ENCODE peak calls at places on chromosome 7, in six cellular contexts. W is body of pancreas, Q is Peyer's patch, M is IMR-90, R is prostate gland, Y is spleen. V is an unnamed sample.

GRCh38 chr7:100515072-100515532 is 23.9 kb upstream of the AGFG2 start:
- DNase-seq in W (no peak), Q (no peak), M (peak; percentile 75), R (no peak), Y (no peak), V (no peak)

GRCh38 chr7:7962851-7963250 is 5.7 kb upstream of the GLCCI1 start:
- DNase-seq in W (no peak), Q (no peak), M (peak; percentile 87), R (no peak), Y (no peak), V (no peak)

GRCh38 chr7:115721293-115721920 is 309.2 kb downstream of the TFEC start:
- DNase-seq in W (no peak), Q (no peak), M (no peak), R (no peak), Y (no peak), V (no peak)

GRCh38 chr7:30879139-30880089 is 32.2 kb upstream of the AQP1 start:
- DNase-seq in W (peak; percentile 53), Q (no peak), M (no peak), R (no peak), Y (no peak), V (no peak)

GRCh38 chr7:151679868-151680534 is 160.3 kb upstream of the RHEB start:
- DNase-seq in W (no peak), Q (no peak), M (no peak), R (no peak), Y (no peak), V (peak; percentile 37)

GRCh38 chr7:41858196-41858595 is 155.3 kb upstream of the INHBA start:
- DNase-seq in W (no peak), Q (no peak), M (peak; percentile 74), R (no peak), Y (no peak), V (no peak)

GRCh38 chr7:135147341-135147898 is 452 bp upstream of the TMEM140 start:
- DNase-seq in W (no peak), Q (no peak), M (peak; percentile 37), R (no peak), Y (no peak), V (no peak)

GRCh38 chr7:5283421-5284303 is 919 bp downstream of the SLC29A4 start:
- DNase-seq in W (peak; percentile 26), Q (no peak), M (no peak), R (no peak), Y (no peak), V (no peak)

GRCh38 chr7:134435161-134435920 is 23.6 kb downstream of the AKR1B1 start:
- DNase-seq in W (no peak), Q (no peak), M (peak; percentile 81), R (no peak), Y (no peak), V (no peak)

GRCh38 chr7:2680792-2681490 is 7.1 kb upstream of the AMZ1 start:
- DNase-seq in W (peak; percentile 86), Q (peak; percentile 76), M (peak; percentile 41), R (peak; percentile 62), Y (peak; percentile 91), V (peak; percentile 85)

GRCh38 chr7:77982926-77983550 is 184.5 kb downstream of the PHTF2 start:
- DNase-seq in W (no peak), Q (no peak), M (no peak), R (no peak), Y (no peak), V (no peak)

GRCh38 chr7:55024776-55025175 is 6.0 kb downstream of the EGFR start:
- DNase-seq in W (no peak), Q (no peak), M (peak; percentile 65), R (no peak), Y (no peak), V (no peak)

GRCh38 chr7:134420509-134421125 is 38.3 kb downstream of the AKR1B1 start:
- DNase-seq in W (peak; percentile 69), Q (no peak), M (peak; percentile 55), R (peak; percentile 42), Y (no peak), V (no peak)

GRCh38 chr7:76060842-76061241 is 12.9 kb downstream of the MDH2 start:
- DNase-seq in W (no peak), Q (no peak), M (no peak), R (no peak), Y (no peak), V (no peak)

GRCh38 chr7:134602921-134603394 is 43.7 kb upstream of the BPGM start:
- DNase-seq in W (no peak), Q (no peak), M (peak; percentile 28), R (no peak), Y (no peak), V (no peak)

GRCh38 chr7:52764502-52765169 is 270.8 kb upstream of the POM121L12 start:
- DNase-seq in W (no peak), Q (no peak), M (no peak), R (no peak), Y (no peak), V (no peak)

GRCh38 chr7:73521636-73522080 is 435 bp downstream of the BAZ1B start:
- DNase-seq in W (no peak), Q (peak; percentile 55), M (peak; percentile 20), R (no peak), Y (no peak), V (no peak)

GRCh38 chr7:30727061-30727945 is 24.6 kb upstream of the INMT start:
- DNase-seq in W (no peak), Q (peak; percentile 82), M (peak; percentile 15), R (no peak), Y (peak; percentile 79), V (no peak)

GRCh38 chr7:72476608-72477305 is 64.6 kb upstream of the CALN1 start:
- DNase-seq in W (no peak), Q (no peak), M (no peak), R (no peak), Y (no peak), V (no peak)

GRCh38 chr7:29609162-29610030 is 45.8 kb downstream of the PRR15 start:
- DNase-seq in W (peak; percentile 38), Q (no peak), M (no peak), R (no peak), Y (no peak), V (no peak)

GRCh38 chr7:101743241-101743994 is 74.0 kb upstream of the CUX1 start:
- DNase-seq in W (peak; percentile 58), Q (peak; percentile 53), M (peak; percentile 49), R (peak; percentile 8), Y (peak; percentile 88), V (peak; percentile 77)

DNA sequence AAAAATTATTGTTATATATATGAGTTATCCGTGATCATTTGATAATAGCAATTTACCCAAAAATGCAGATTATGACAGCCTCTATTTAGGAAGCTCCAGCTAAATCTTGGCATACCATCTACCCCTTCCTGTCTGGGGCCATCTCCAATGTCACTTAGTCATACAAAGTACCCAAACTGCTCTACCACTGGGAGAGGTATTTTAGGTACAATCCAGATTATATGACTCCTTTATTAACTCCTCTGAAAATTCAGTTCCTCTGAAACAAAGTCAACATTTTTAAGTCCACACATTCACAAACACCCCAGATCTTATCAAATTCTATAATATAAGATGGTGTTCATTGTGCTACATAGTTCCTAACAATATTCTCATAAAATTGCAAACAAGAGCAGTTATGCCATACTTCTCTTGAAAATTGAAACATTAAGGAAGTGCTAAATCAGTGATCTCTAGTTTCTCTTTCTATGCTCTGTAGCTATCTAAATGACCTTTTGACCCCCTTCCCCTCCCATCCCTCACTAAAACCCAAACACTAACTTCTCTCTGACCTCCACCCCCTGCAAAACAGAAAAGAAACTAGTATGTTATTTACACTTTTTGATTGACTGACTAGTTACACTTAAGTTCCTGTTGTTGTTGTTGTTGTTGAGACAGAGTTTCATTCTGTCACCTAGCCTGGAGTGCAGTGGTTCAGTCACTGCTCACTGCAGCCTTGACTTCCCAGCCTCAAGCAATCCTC is 16.4 kb downstream of the HOXA1 start:
- DNase-seq in W (no peak), Q (no peak), M (no peak), R (no peak), Y (no peak), V (no peak)
- H3K4me1 ChIP-seq in W (no peaks in the 10 kb centered on the region), Q (no peaks in the 10 kb centered on the region), M (no peaks in the 10 kb centered on the region), R (no peaks in the 10 kb centered on the region), Y (no peaks in the 10 kb centered on the region), V (no peaks in the 10 kb centered on the region)

GRCh38 chr7:108684629-108685028 is 115.0 kb downstream of the DNAJB9 start:
- DNase-seq in W (no peak), Q (no peak), M (no peak), R (no peak), Y (no peak), V (no peak)
- H3K27me3 ChIP-seq in W (no peaks in the 10 kb centered on the region), Q (no peaks in the 10 kb centered on the region), M (no peaks in the 10 kb centered on the region), R (no peaks in the 10 kb centered on the region), Y (no peaks in the 10 kb centered on the region), V (no peaks in the 10 kb centered on the region)

DNA sequence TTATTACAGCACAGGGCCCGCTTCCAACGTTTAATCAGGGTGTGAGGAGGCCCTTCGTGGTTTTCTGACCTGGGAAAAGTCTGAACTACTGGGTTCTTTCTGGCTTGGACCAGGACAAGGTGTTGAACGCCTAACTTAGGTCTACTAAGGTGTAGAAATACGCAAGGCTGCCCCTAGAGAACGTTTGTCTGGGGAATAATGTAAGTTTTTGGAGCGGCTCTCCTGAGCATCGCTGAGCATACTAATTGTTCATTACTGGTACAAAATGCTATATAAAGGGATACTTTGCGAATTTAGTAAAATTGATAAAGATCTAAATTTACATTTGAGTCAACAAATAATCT is 32.4 kb upstream of the TOMM7 start:
- DNase-seq in W (no peak), Q (no peak), M (no peak), R (no peak), Y (no peak), V (no peak)
- TF ChIP-seq CTCF in W (no peak), Q (no peak), M (no peak), R (no peak), Y (no peak), V (no peak)

GRCh38 chr7:43653891-43654504 is 71.1 kb downstream of the STK17A start:
- DNase-seq in W (no peak), Q (no peak), M (no peak), R (no peak), Y (no peak), V (no peak)

GRCh38 chr7:43652364-43652763 is 69.5 kb downstream of the STK17A start:
- DNase-seq in W (no peak), Q (no peak), M (peak; percentile 40), R (no peak), Y (no peak), V (no peak)

GRCh38 chr7:43656997-43657396 is 72.3 kb downstream of the COA1 start:
- DNase-seq in W (no peak), Q (no peak), M (no peak), R (no peak), Y (no peak), V (no peak)

GRCh38 chr7:43653466-43653865 is 70.6 kb downstream of the STK17A start:
- DNase-seq in W (no peak), Q (no peak), M (no peak), R (no peak), Y (no peak), V (no peak)

GRCh38 chr7:43655584-43655983 is 72.7 kb downstream of the STK17A start:
- DNase-seq in W (no peak), Q (no peak), M (no peak), R (no peak), Y (no peak), V (no peak)
- H3K4me1 ChIP-seq in W (peaks cover 55% of the 10 kb centered on the region), Q (no peaks in the 10 kb centered on the region), M (peaks cover 26% of the 10 kb centered on the region), R (no peaks in the 10 kb centered on the region), Y (peaks cover 52% of the 10 kb centered on the region), V (peaks cover 9% of the 10 kb centered on the region)

V was measured in sigmoid colon.